ENCODE peak calls at places on chromosomes 4 and X, in five cellular contexts. O, J, W, V and S are unnamed samples.

GRCh38 chr4:119623025-119623424 is 5.6 kb downstream of the PDE5A start:
- DNase-seq in O (no peak), J (peak; percentile 50), W (no peak), V (no peak), S (no peak)

GRCh38 chr4:38723726-38724506 is 58.9 kb downstream of the TLR10 start:
- DNase-seq in O (no peak), J (no peak), W (no peak), V (no peak), S (no peak)

GRCh38 chr4:175776217-175776616 is 35.8 kb downstream of the GPM6A start:
- DNase-seq in O (no peak), J (no peak), W (no peak), V (no peak), S (no peak)

GRCh38 chr4:82968972-82969371 is 41.7 kb downstream of the LIN54 start:
- DNase-seq in O (no peak), J (no peak), W (no peak), V (no peak), S (no peak)

GRCh38 chrX:144040793-144041192 is 156.9 kb downstream of the UBE2NL start:
- DNase-seq in O (no peak), J (no peak), W (no peak), V (no peak), S (no peak)

GRCh38 chr4:138158746-138159297 is 83.3 kb downstream of the SLC7A11 start:
- DNase-seq in O (no peak), J (peak; percentile 76), W (no peak), V (no peak), S (no peak)

GRCh38 chrX:11117751-11118150 is 6.6 kb downstream of the HCCS start:
- DNase-seq in O (no peak), J (no peak), W (no peak), V (no peak), S (no peak)

GRCh38 chr4:70842761-70843435 is 3.2 kb upstream of the GRSF1 start:
- DNase-seq in O (no peak), J (no peak), W (no peak), V (no peak), S (no peak)

GRCh38 chrX:135327299-135327698 is 18.0 kb downstream of the ETDC start:
- DNase-seq in O (no peak), J (peak; percentile 79), W (no peak), V (no peak), S (no peak)